ENCODE peak calls at places on chromosomes 13 and 19, in nine cellular contexts. O, J, B, A, S, G, L, R and Z are unnamed samples.

GRCh38 chr19:21569497-21569870 is 64.1 kb downstream of the ZNF429 start:
- DNase-seq in O (peak), J (no peak), B (no peak), A (no peak), S (no peak), G (peak), L (peak), R (peak), Z (no peak)

GRCh38 chr13:25971077-25971476 is 80.7 kb downstream of the SHISA2 start:
- DNase-seq in O (no peak), J (no peak), B (no peak), A (no peak), S (no peak), G (no peak), L (no peak), R (no peak), Z (no peak)

GRCh38 chr13:67792151-67792665 is 562.1 kb upstream of the PCDH9 start:
- DNase-seq in O (no peak), J (no peak), B (no peak), A (no peak), S (no peak), G (peak), L (no peak), R (no peak), Z (no peak)

GRCh38 chr13:27481766-27482165 is 31.4 kb upstream of the MTIF3 start:
- DNase-seq in O (no peak), J (no peak), B (peak), A (no peak), S (peak), G (peak), L (peak), R (peak), Z (no peak)

GRCh38 chr19:30856786-30857185 is 484.6 kb downstream of the ZNF536 start:
- DNase-seq in O (no peak), J (no peak), B (no peak), A (no peak), S (no peak), G (no peak), L (no peak), R (no peak), Z (no peak)

GRCh38 chr19:7381073-7381390 is 32.3 kb downstream of the ARHGEF18 start:
- DNase-seq in O (no peak), J (no peak), B (no peak), A (no peak), S (no peak), G (no peak), L (no peak), R (no peak), Z (no peak)

GRCh38 chr19:56139847-56140582 is 1.1 kb upstream of the ZNF444 start:
- DNase-seq in O (no peak), J (no peak), B (no peak), A (no peak), S (peak), G (peak), L (no peak), R (no peak), Z (no peak)

GRCh38 chr13:52998290-52998876 is 30.2 kb upstream of the OLFM4 start:
- DNase-seq in O (no peak), J (no peak), B (no peak), A (no peak), S (no peak), G (no peak), L (no peak), R (no peak), Z (no peak)

GRCh38 chr13:70812481-70812880 is 704.2 kb upstream of the KLHL1 start:
- DNase-seq in O (no peak), J (no peak), B (peak), A (no peak), S (peak), G (peak), L (no peak), R (no peak), Z (no peak)